ENCODE peak calls at places on chromosomes 11 and 22, in nine cellular contexts. J is A549, Z is HCT116, K is GM23338, P is K562, G is HL-60, O is SK-N-SH, Q is GM12878, R is HepG2. T is an unnamed sample.

GRCh38 chr11:86124251-86125233 is 55.7 kb upstream of the PICALM start:
- DNase-seq in J (no peak), Z (no peak), K (no peak), P (no peak), G (no peak), O (no peak), Q (no peak), R (peak), T (no peak)

GRCh38 chr22:42275176-42275575 is 4.7 kb upstream of the TCF20 start:
- DNase-seq in J (no peak), Z (no peak), K (no peak), P (no peak), G (no peak), O (no peak), Q (no peak), R (no peak), T (no peak)

GRCh38 chr11:9982796-9983579 is 311.0 kb downstream of the SBF2 start:
- DNase-seq in J (peak), Z (peak), K (peak), P (peak), G (no peak), O (no peak), Q (no peak), R (peak), T (no peak)

GRCh38 chr11:117195208-117195607 is 4.0 kb upstream of the TAGLN start:
- DNase-seq in J (no peak), Z (no peak), K (no peak), P (no peak), G (no peak), O (no peak), Q (no peak), R (no peak), T (no peak)

GRCh38 chr11:131763193-131763890 is 392.9 kb downstream of the NTM start:
- DNase-seq in J (no peak), Z (no peak), K (no peak), P (no peak), G (no peak), O (peak), Q (no peak), R (no peak), T (no peak)

GRCh38 chr11:131534611-131535010 is 164.2 kb downstream of the NTM start:
- DNase-seq in J (no peak), Z (no peak), K (no peak), P (no peak), G (no peak), O (no peak), Q (no peak), R (no peak), T (no peak)

GRCh38 chr22:45242778-45243191 is 2.1 kb upstream of the KIAA0930 start:
- DNase-seq in J (no peak), Z (no peak), K (peak), P (no peak), G (peak), O (no peak), Q (no peak), R (peak), T (no peak)

GRCh38 chr11:118791961-118792578 is 1.1 kb upstream of the DDX6 start:
- DNase-seq in J (peak), Z (no peak), K (peak), P (peak), G (peak), O (peak), Q (no peak), R (no peak), T (no peak)

GRCh38 chr11:75337195-75337654 is 14.2 kb downstream of the ARRB1 start:
- DNase-seq in J (no peak), Z (no peak), K (no peak), P (no peak), G (peak), O (no peak), Q (no peak), R (no peak), T (no peak)

GRCh38 chr11:131422491-131422890 is 52.1 kb downstream of the NTM start:
- DNase-seq in J (no peak), Z (no peak), K (no peak), P (no peak), G (no peak), O (no peak), Q (no peak), R (no peak), T (no peak)

GRCh38 chr11:34395916-34396555 is 38.2 kb upstream of the ABTB2 start:
- DNase-seq in J (peak), Z (no peak), K (no peak), P (no peak), G (no peak), O (no peak), Q (no peak), R (no peak), T (no peak)

GRCh38 chr22:38986629-38987028 is 4.5 kb downstream of the APOBEC3B start:
- DNase-seq in J (no peak), Z (no peak), K (no peak), P (no peak), G (no peak), O (no peak), Q (no peak), R (no peak), T (no peak)

GRCh38 chr11:128026596-128026995 is 560.8 kb downstream of the ETS1 start:
- DNase-seq in J (no peak), Z (no peak), K (no peak), P (no peak), G (no peak), O (no peak), Q (no peak), R (no peak), T (peak)

GRCh38 chr22:42280836-42281235 is 10.4 kb upstream of the TCF20 start:
- DNase-seq in J (no peak), Z (no peak), K (no peak), P (no peak), G (no peak), O (no peak), Q (no peak), R (no peak), T (no peak)

GRCh38 chr22:32926600-32926999 is 125.1 kb downstream of the TIMP3 start:
- DNase-seq in J (peak), Z (peak), K (peak), P (peak), G (peak), O (no peak), Q (no peak), R (peak), T (no peak)

GRCh38 chr11:119115484-119116234 is 5.7 kb upstream of the HINFP start:
- DNase-seq in J (no peak), Z (no peak), K (peak), P (no peak), G (peak), O (no peak), Q (no peak), R (no peak), T (no peak)

GRCh38 chr22:45689195-45689594 is 17.6 kb downstream of the ATXN10 start:
- DNase-seq in J (no peak), Z (no peak), K (no peak), P (no peak), G (no peak), O (no peak), Q (no peak), R (no peak), T (no peak)

GRCh38 chr11:87366766-87367405 is 329.2 kb downstream of the TMEM135 start:
- DNase-seq in J (no peak), Z (no peak), K (no peak), P (no peak), G (no peak), O (no peak), Q (no peak), R (no peak), T (no peak)

GRCh38 chr22:35160268-35160667 is 94.3 kb downstream of the ISX start:
- DNase-seq in J (no peak), Z (no peak), K (no peak), P (no peak), G (no peak), O (no peak), Q (no peak), R (no peak), T (no peak)
- TF ChIP-seq REST in J (no peak), Z (no peak), K (no peak), P (no peak), G (no peak), O (no peak), Q (no peak), R (no peak), T (no peak)

DNA sequence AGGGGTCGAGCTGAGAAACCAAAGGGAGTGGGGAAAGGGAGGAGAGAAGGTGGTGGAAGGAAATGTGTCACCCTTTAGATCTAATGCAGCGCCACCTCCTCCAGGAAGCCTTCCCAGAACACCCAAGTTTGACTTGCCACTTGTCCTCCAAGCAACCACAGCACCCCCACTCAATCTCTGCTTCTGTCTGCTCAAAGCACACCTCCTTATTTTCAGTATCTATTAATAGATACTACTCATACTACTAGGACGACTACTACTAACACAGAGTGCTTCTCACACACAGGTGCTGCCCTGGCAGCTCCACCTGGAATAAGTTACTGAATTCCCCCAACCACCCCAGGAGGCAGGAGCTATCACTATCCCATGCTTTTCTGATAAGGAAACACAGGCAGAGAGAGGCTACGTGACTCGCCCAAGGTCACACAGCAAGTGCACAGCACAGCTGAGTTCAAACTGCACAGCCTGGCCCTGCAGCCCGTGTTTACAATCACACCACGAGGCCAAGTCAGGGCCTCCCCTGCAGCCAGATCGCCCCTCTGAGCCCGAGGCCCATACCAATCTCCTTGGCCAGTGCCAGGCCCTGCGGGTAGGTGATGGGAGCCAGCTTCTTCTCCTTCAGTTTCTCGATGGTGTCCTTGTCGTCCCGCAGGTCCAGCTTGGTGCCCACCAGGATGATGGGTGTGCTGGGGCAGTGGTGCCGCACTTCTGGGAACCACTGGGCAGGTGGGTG is 13.2 kb downstream of the RAC2 start:
- DNase-seq in J (no peak), Z (no peak), K (no peak), P (no peak), G (no peak), O (no peak), Q (peak), R (no peak), T (no peak)
- TF ChIP-seq REST in J (no peak), Z (no peak), K (no peak), P (no peak), G (no peak), O (no peak), Q (no peak), R (no peak), T (no peak)

GRCh38 chr11:113242060-113242459 is 72.3 kb upstream of the TTC12 start:
- DNase-seq in J (no peak), Z (no peak), K (no peak), P (no peak), G (no peak), O (no peak), Q (no peak), R (no peak), T (no peak)

GRCh38 chr11:113247231-113247630 is 67.2 kb upstream of the TTC12 start:
- DNase-seq in J (no peak), Z (no peak), K (peak), P (no peak), G (no peak), O (no peak), Q (no peak), R (no peak), T (no peak)

GRCh38 chr11:113242767-113243397 is 71.5 kb upstream of the TTC12 start:
- DNase-seq in J (no peak), Z (no peak), K (peak), P (no peak), G (no peak), O (no peak), Q (no peak), R (no peak), T (no peak)

GRCh38 chr11:113248702-113249490 is 65.5 kb upstream of the TTC12 start:
- DNase-seq in J (no peak), Z (no peak), K (no peak), P (no peak), G (no peak), O (no peak), Q (no peak), R (no peak), T (no peak)

GRCh38 chr11:113245216-113245615 is 69.2 kb upstream of the TTC12 start:
- DNase-seq in J (no peak), Z (no peak), K (no peak), P (no peak), G (no peak), O (no peak), Q (no peak), R (peak), T (no peak)
- TF ChIP-seq REST in J (no peak), Z (no peak), K (no peak), P (no peak), G (no peak), O (no peak), Q (no peak), R (no peak), T (no peak)

DNA sequence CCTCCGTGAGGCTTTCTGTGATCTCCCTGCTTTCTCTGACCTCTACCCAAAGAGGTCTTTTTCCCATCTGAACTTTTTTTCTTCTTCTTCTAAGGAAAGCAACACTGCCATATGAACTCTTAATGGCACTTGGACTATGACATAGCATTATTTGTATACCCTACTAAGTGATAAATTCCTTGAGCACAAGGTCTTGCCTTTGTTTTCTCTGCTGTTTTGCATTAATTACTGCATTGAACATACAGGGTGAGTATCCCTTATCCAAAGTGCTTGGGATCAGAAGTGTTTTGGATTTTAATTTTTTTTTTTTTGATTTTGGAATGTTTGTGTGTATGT is 48.8 kb downstream of the BID start:
- DNase-seq in J (no peak), Z (no peak), K (no peak), P (no peak), G (no peak), O (no peak), Q (no peak), R (no peak), T (no peak)
- TF ChIP-seq REST in J (no peak), Z (no peak), K (no peak), P (no peak), G (no peak), O (no peak), Q (no peak), R (no peak), T (no peak)

DNA sequence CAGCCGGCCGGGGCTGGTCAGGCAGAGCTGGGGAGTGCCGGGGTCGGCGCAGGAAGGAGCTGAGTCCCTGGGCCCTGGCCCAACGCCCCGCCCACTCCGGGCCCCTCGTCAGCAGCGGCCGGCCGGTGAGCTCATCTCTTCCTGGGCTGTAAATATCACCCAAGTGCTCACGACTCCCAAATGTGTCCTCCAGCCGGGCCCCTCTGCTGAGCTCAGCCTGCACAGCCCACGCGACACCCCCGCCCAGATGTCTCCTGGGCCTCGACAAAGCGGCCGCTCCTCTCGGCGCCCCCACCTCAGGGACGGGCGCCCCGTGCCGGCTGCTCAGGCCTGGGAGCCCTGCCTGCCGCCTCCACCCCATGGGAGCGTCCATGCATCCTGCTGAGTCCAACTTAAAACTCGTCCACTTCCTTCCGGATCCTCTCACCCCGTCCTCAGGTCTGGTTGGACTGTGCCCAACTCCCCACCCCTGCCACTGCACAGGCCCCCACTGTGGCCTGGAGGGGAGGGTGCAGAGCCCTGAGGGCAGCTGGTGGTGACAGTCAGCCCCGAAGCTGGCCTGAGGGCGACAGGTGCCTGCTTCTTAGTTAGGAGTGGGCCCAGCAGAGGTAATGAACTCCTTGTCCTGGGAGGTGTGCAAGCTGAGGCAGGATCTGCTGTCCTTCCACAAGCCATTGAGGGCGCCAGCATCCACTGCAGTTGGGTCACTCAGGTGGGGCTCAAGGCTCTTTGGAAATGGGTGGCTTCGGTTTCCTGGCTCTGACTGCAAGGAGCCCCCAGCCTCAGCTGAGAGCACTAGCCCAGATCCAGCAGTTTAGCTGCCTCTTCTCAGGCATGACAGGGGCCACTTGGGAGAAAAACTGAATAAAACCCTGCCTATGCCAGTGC is 28.8 kb downstream of the RTN4R start:
- DNase-seq in J (no peak), Z (no peak), K (no peak), P (peak), G (no peak), O (no peak), Q (no peak), R (no peak), T (no peak)
- TF ChIP-seq REST in J (no peak), Z (no peak), K (no peak), P (no peak), G (no peak), O (no peak), Q (no peak), R (no peak), T (no peak)

DNA sequence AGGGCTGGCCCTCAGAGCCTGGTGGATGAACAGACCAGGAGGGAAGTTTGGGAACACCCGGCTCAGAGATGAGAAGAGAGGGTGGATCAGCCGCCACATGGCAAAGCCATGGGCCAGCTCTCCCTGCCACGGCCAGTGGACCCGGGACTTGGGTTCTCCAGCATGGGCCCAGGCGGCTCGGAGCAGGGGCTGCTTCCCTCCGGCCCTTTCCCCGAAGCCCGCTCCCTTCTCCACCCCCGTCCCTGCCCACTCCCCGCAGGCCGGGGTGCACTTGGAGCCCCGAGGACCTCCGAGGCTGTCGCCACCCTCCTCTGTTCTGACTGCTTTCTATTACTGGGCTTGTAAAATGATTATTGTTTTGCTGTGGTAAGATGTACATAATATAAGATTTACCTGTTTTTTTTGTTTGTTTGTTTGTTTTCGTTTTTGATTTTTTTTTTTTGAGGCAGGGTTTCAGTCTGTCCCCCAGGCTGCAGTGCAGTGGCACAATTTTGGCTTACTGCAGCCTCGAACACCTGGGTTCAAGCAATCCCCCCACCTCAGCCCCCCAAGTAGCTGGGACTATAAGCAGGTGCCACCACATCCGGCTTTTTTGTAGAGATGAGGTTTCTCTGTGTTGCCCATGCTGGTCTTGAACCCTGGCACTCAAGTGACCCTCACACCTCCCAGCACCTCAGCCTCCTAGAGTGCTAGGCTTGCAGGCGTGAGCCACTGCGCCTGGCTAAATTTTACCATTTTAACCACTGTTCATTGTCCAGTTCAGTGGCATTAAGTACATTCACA is 11.3 kb upstream of the TH start:
- DNase-seq in J (no peak), Z (no peak), K (no peak), P (no peak), G (no peak), O (no peak), Q (no peak), R (no peak), T (no peak)
- TF ChIP-seq REST in J (no peak), Z (no peak), K (no peak), P (no peak), G (no peak), O (no peak), Q (no peak), R (no peak), T (no peak)